ENCODE peak calls at places on chromosomes 16 and 17, in six cellular contexts. I, S, G, B, F and Q are unnamed samples.

GRCh38 chr16:64311241-64311640 is 810.6 kb downstream of the CDH11 start:
- DNase-seq in I (no peak), S (no peak), G (no peak), B (no peak), F (no peak), Q (no peak)

GRCh38 chr17:51643702-51644490 is 383.6 kb downstream of the UTP18 start:
- DNase-seq in I (no peak), S (no peak), G (no peak), B (no peak), F (no peak), Q (no peak)

GRCh38 chr17:32596666-32597065 is 109.9 kb downstream of the CDK5R1 start:
- DNase-seq in I (no peak), S (peak), G (no peak), B (no peak), F (no peak), Q (no peak)

GRCh38 chr16:83781-84615 is 6.0 kb downstream of the MPG start:
- DNase-seq in I (no peak), S (no peak), G (no peak), B (no peak), F (no peak), Q (no peak)

GRCh38 chr17:41324180-41325075 is 8.9 kb upstream of the KRTAP17-1 start:
- DNase-seq in I (no peak), S (no peak), G (no peak), B (no peak), F (no peak), Q (peak)

GRCh38 chr17:67637901-67638641 is 79.7 kb upstream of the NOL11 start:
- DNase-seq in I (no peak), S (no peak), G (no peak), B (no peak), F (no peak), Q (no peak)

GRCh38 chr16:20323591-20324117 is 3.7 kb downstream of the GP2 start:
- DNase-seq in I (no peak), S (no peak), G (no peak), B (no peak), F (no peak), Q (no peak)

GRCh38 chr17:35841505-35841904 is 27.2 kb downstream of the HEATR9 start:
- DNase-seq in I (no peak), S (no peak), G (no peak), B (no peak), F (no peak), Q (no peak)

GRCh38 chr17:51645056-51645455 is 384.7 kb downstream of the UTP18 start:
- DNase-seq in I (no peak), S (no peak), G (no peak), B (no peak), F (no peak), Q (no peak)

GRCh38 chr17:74453665-74454196 is 12.7 kb upstream of the CD300A start:
- DNase-seq in I (peak), S (peak), G (peak), B (no peak), F (peak), Q (no peak)

GRCh38 chr17:76000016-76000754 is 470 bp upstream of the CDK3 start:
- DNase-seq in I (peak), S (peak), G (peak), B (peak), F (peak), Q (no peak)

GRCh38 chr17:1082579-1082978 is 85.7 kb downstream of the TIMM22 start:
- DNase-seq in I (no peak), S (no peak), G (no peak), B (no peak), F (no peak), Q (no peak)

GRCh38 chr17:42531455-42532354 is 4.3 kb upstream of the NAGLU start:
- DNase-seq in I (peak), S (peak), G (peak), B (no peak), F (peak), Q (no peak)

GRCh38 chr16:58155839-58156238 is 26.7 kb upstream of the CFAP20 start:
- DNase-seq in I (no peak), S (peak), G (no peak), B (no peak), F (no peak), Q (no peak)

GRCh38 chr16:12178251-12178990 is 201.9 kb downstream of the SNX29 start:
- DNase-seq in I (no peak), S (no peak), G (no peak), B (no peak), F (no peak), Q (no peak)

GRCh38 chr16:89565506-89566372 is 5.3 kb downstream of the RPL13 start:
- DNase-seq in I (peak), S (no peak), G (peak), B (peak), F (no peak), Q (peak)

GRCh38 chr16:49602201-49603041 is 228.8 kb downstream of the C16orf78 start:
- DNase-seq in I (no peak), S (no peak), G (no peak), B (no peak), F (no peak), Q (peak)

GRCh38 chr16:56600398-56600999 is 7.9 kb upstream of the MT2A start:
- DNase-seq in I (no peak), S (peak), G (peak), B (no peak), F (peak), Q (peak)

GRCh38 chr16:31416371-31416770 is 11.8 kb downstream of the COX6A2 start:
- DNase-seq in I (no peak), S (no peak), G (no peak), B (no peak), F (no peak), Q (no peak)

GRCh38 chr17:50425001-50425681 is 877 bp upstream of the ACSF2 start:
- DNase-seq in I (no peak), S (no peak), G (no peak), B (no peak), F (no peak), Q (no peak)

GRCh38 chr16:55149622-55150021 is 174.4 kb upstream of the IRX6 start:
- DNase-seq in I (no peak), S (no peak), G (no peak), B (no peak), F (no peak), Q (no peak)

GRCh38 chr16:47851026-47851610 is 304.7 kb downstream of the ABCC12 start:
- DNase-seq in I (no peak), S (no peak), G (no peak), B (no peak), F (no peak), Q (no peak)

GRCh38 chr17:65656390-65657250 is 95.2 kb upstream of the AXIN2 start:
- DNase-seq in I (no peak), S (peak), G (no peak), B (no peak), F (no peak), Q (no peak)

GRCh38 chr17:75031972-75032895 is 14.5 kb downstream of the ATP5PD start:
- DNase-seq in I (peak), S (peak), G (peak), B (no peak), F (peak), Q (peak)

GRCh38 chr16:54418903-54419302 is 132.3 kb upstream of the IRX3 start:
- DNase-seq in I (no peak), S (no peak), G (no peak), B (no peak), F (no peak), Q (no peak)

GRCh38 chr16:65283238-65283651 is 161.4 kb upstream of the CDH11 start:
- DNase-seq in I (no peak), S (no peak), G (no peak), B (no peak), F (no peak), Q (no peak)

GRCh38 chr17:82696916-82697807 is 1.3 kb downstream of the RAB40B start:
- DNase-seq in I (peak), S (peak), G (no peak), B (no peak), F (no peak), Q (no peak)

GRCh38 chr17:8894673-8895578 is 27.5 kb upstream of the PIK3R6 start:
- DNase-seq in I (peak), S (peak), G (peak), B (no peak), F (peak), Q (peak)